ENCODE peak calls at places on chromosomes 6 and 20, in seven cellular contexts. One of them, this sample, is unnamed. For H3K27me3 and H3K4me1, the result is how much of the 10 kb centered on the place peaks cover.

GRCh38 chr6:30129270-30129669 is 6.7 kb upstream of the TRIM40 start:
- DNase-seq in H9: no peak
- DNase-seq in mammary epithelial cell: no peak
- DNase-seq in BE2C: no peak
- DNase-seq in stomach: no peak
- DNase-seq in CD4-positive, alpha-beta memory T cell: no peak
- DNase-seq in uterus: no peak
- DNase-seq in this sample: peak

GRCh38 chr20:53079483-53079810 is 107.3 kb downstream of the TSHZ2 start:
- DNase-seq in H9: no peak
- DNase-seq in uterus: no peak
- DNase-seq in stomach: no peak
- DNase-seq in BE2C: no peak
- DNase-seq in mammary epithelial cell: no peak
- DNase-seq in CD4-positive, alpha-beta memory T cell: no peak
- DNase-seq in this sample: peak

GRCh38 chr6:33211666-33212422 is 3.5 kb downstream of the RING1 start:
- DNase-seq in BE2C: no peak
- DNase-seq in uterus: peak
- DNase-seq in mammary epithelial cell: no peak
- DNase-seq in H9: peak
- DNase-seq in CD4-positive, alpha-beta memory T cell: no peak
- DNase-seq in stomach: no peak
- DNase-seq in this sample: no peak

GRCh38 chr6:21479140-21479539 is 114.4 kb upstream of the SOX4 start:
- DNase-seq in uterus: peak
- DNase-seq in CD4-positive, alpha-beta memory T cell: no peak
- DNase-seq in stomach: no peak
- DNase-seq in BE2C: peak
- DNase-seq in H9: no peak
- DNase-seq in mammary epithelial cell: no peak
- DNase-seq in this sample: peak

GRCh38 chr6:96420294-96420693 is 101.3 kb upstream of the UFL1 start:
- DNase-seq in stomach: no peak
- DNase-seq in mammary epithelial cell: no peak
- DNase-seq in H9: no peak
- DNase-seq in BE2C: no peak
- DNase-seq in uterus: no peak
- DNase-seq in CD4-positive, alpha-beta memory T cell: no peak
- DNase-seq in this sample: no peak

GRCh38 chr20:18719426-18719825 is 94.2 kb upstream of the SCP2D1 start:
- DNase-seq in H9: no peak
- DNase-seq in uterus: no peak
- DNase-seq in mammary epithelial cell: no peak
- DNase-seq in stomach: no peak
- DNase-seq in BE2C: no peak
- DNase-seq in CD4-positive, alpha-beta memory T cell: no peak
- DNase-seq in this sample: no peak

GRCh38 chr6:53741417-53741816 is 53.4 kb upstream of the LRRC1 start:
- DNase-seq in H9: peak
- DNase-seq in mammary epithelial cell: no peak
- DNase-seq in uterus: no peak
- DNase-seq in stomach: no peak
- DNase-seq in CD4-positive, alpha-beta memory T cell: peak
- DNase-seq in BE2C: no peak
- DNase-seq in this sample: no peak

GRCh38 chr20:235891-236290 is 8.8 kb downstream of the DEFB129 start:
- DNase-seq in uterus: no peak
- DNase-seq in CD4-positive, alpha-beta memory T cell: no peak
- DNase-seq in mammary epithelial cell: peak
- DNase-seq in BE2C: no peak
- DNase-seq in stomach: no peak
- DNase-seq in H9: no peak
- DNase-seq in this sample: no peak

GRCh38 chr20:3646067-3646440 is 17.1 kb downstream of the GFRA4 start:
- DNase-seq in uterus: no peak
- DNase-seq in CD4-positive, alpha-beta memory T cell: no peak
- DNase-seq in mammary epithelial cell: no peak
- DNase-seq in BE2C: no peak
- DNase-seq in H9: no peak
- DNase-seq in stomach: no peak
- DNase-seq in this sample: no peak

GRCh38 chr6:119028106-119028505 is 50.4 kb downstream of the FAM184A start:
- DNase-seq in CD4-positive, alpha-beta memory T cell: no peak
- DNase-seq in H9: no peak
- DNase-seq in BE2C: no peak
- DNase-seq in mammary epithelial cell: no peak
- DNase-seq in uterus: no peak
- DNase-seq in stomach: no peak
- DNase-seq in this sample: no peak

GRCh38 chr6:89148016-89148750 is 2.3 kb downstream of the PM20D2 start:
- DNase-seq in CD4-positive, alpha-beta memory T cell: no peak
- DNase-seq in H9: no peak
- DNase-seq in mammary epithelial cell: no peak
- DNase-seq in uterus: no peak
- DNase-seq in BE2C: no peak
- DNase-seq in stomach: no peak
- DNase-seq in this sample: no peak

GRCh38 chr20:62647521-62648317 is 5.4 kb downstream of the SLCO4A1 start:
- DNase-seq in uterus: peak
- DNase-seq in CD4-positive, alpha-beta memory T cell: no peak
- DNase-seq in mammary epithelial cell: no peak
- DNase-seq in stomach: peak
- DNase-seq in BE2C: peak
- DNase-seq in H9: no peak
- DNase-seq in this sample: no peak

GRCh38 chr6:157227202-157228166 is 95.8 kb downstream of the TMEM242 start:
- DNase-seq in CD4-positive, alpha-beta memory T cell: peak
- DNase-seq in uterus: no peak
- DNase-seq in BE2C: no peak
- DNase-seq in H9: no peak
- DNase-seq in stomach: no peak
- DNase-seq in mammary epithelial cell: no peak
- DNase-seq in this sample: no peak

GRCh38 chr20:62003567-62004405 is 61.9 kb downstream of the TAF4 start:
- DNase-seq in mammary epithelial cell: no peak
- DNase-seq in H9: no peak
- DNase-seq in stomach: no peak
- DNase-seq in CD4-positive, alpha-beta memory T cell: no peak
- DNase-seq in BE2C: no peak
- DNase-seq in uterus: no peak
- DNase-seq in this sample: no peak

GRCh38 chr6:88565836-88566235 is 397.6 kb downstream of the RNGTT start:
- DNase-seq in CD4-positive, alpha-beta memory T cell: no peak
- DNase-seq in uterus: no peak
- DNase-seq in mammary epithelial cell: no peak
- DNase-seq in stomach: no peak
- DNase-seq in BE2C: no peak
- DNase-seq in H9: no peak
- DNase-seq in this sample: no peak

GRCh38 chr20:62953839-62954703 is 1.6 kb downstream of the SLC17A9 start:
- DNase-seq in BE2C: peak
- DNase-seq in uterus: peak
- DNase-seq in stomach: peak
- DNase-seq in H9: peak
- DNase-seq in mammary epithelial cell: no peak
- DNase-seq in CD4-positive, alpha-beta memory T cell: peak
- DNase-seq in this sample: peak

GRCh38 chr6:7904654-7905319 is 5.8 kb downstream of the TXNDC5 start:
- DNase-seq in stomach: no peak
- DNase-seq in BE2C: no peak
- DNase-seq in mammary epithelial cell: no peak
- DNase-seq in uterus: no peak
- DNase-seq in CD4-positive, alpha-beta memory T cell: no peak
- DNase-seq in H9: no peak
- DNase-seq in this sample: no peak

GRCh38 chr6:113595921-113596376 is 261.2 kb upstream of the MARCKS start:
- DNase-seq in uterus: peak
- DNase-seq in CD4-positive, alpha-beta memory T cell: no peak
- DNase-seq in mammary epithelial cell: no peak
- DNase-seq in BE2C: no peak
- DNase-seq in stomach: no peak
- DNase-seq in H9: no peak
- DNase-seq in this sample: no peak

GRCh38 chr6:128725271-128726233 is 157.4 kb upstream of the LAMA2 start:
- DNase-seq in stomach: no peak
- DNase-seq in H9: no peak
- DNase-seq in CD4-positive, alpha-beta memory T cell: peak
- DNase-seq in uterus: peak
- DNase-seq in BE2C: peak
- DNase-seq in mammary epithelial cell: no peak
- DNase-seq in this sample: peak

GRCh38 chr20:8402798-8403197 is 270.7 kb downstream of the PLCB1 start:
- DNase-seq in CD4-positive, alpha-beta memory T cell: no peak
- DNase-seq in mammary epithelial cell: no peak
- DNase-seq in uterus: no peak
- DNase-seq in H9: no peak
- DNase-seq in stomach: no peak
- DNase-seq in BE2C: no peak
- DNase-seq in this sample: no peak

GRCh38 chr20:20395856-20396600 is 28.1 kb downstream of the INSM1 start:
- DNase-seq in H9: peak
- DNase-seq in BE2C: no peak
- DNase-seq in CD4-positive, alpha-beta memory T cell: no peak
- DNase-seq in mammary epithelial cell: no peak
- DNase-seq in stomach: no peak
- DNase-seq in uterus: no peak
- DNase-seq in this sample: no peak

GRCh38 chr20:29326376-29327070 is 1930.9 kb upstream of the DEFB115 start:
- DNase-seq in CD4-positive, alpha-beta memory T cell: no peak
- DNase-seq in uterus: no peak
- DNase-seq in H9: no peak
- DNase-seq in mammary epithelial cell: no peak
- DNase-seq in stomach: no peak
- DNase-seq in BE2C: no peak
- DNase-seq in this sample: no peak

GRCh38 chr6:43286995-43287716 is 10.9 kb upstream of the SLC22A7 start:
- DNase-seq in uterus: no peak
- DNase-seq in stomach: no peak
- DNase-seq in CD4-positive, alpha-beta memory T cell: no peak
- DNase-seq in H9: peak
- DNase-seq in BE2C: no peak
- DNase-seq in mammary epithelial cell: no peak
- DNase-seq in this sample: no peak
- H3K27me3 ChIP-seq in uterus: under half
- H3K27me3 ChIP-seq in stomach: half or more
- H3K27me3 ChIP-seq in CD4-positive, alpha-beta memory T cell: under half
- H3K27me3 ChIP-seq in H9: under half
- H3K27me3 ChIP-seq in BE2C: under half
- H3K27me3 ChIP-seq in mammary epithelial cell: under half
- H3K27me3 ChIP-seq in this sample: under half

GRCh38 chr6:159106627-159107241 is 61.9 kb upstream of the TAGAP start:
- DNase-seq in H9: peak
- DNase-seq in BE2C: peak
- DNase-seq in stomach: peak
- DNase-seq in uterus: peak
- DNase-seq in mammary epithelial cell: peak
- DNase-seq in CD4-positive, alpha-beta memory T cell: peak
- DNase-seq in this sample: peak

GRCh38 chr6:159104163-159104885 is 59.5 kb upstream of the TAGAP start:
- DNase-seq in uterus: peak
- DNase-seq in BE2C: peak
- DNase-seq in stomach: peak
- DNase-seq in CD4-positive, alpha-beta memory T cell: peak
- DNase-seq in mammary epithelial cell: peak
- DNase-seq in H9: peak
- DNase-seq in this sample: peak

GRCh38 chr6:159104931-159105330 is 60.1 kb upstream of the TAGAP start:
- DNase-seq in uterus: no peak
- DNase-seq in CD4-positive, alpha-beta memory T cell: no peak
- DNase-seq in stomach: no peak
- DNase-seq in mammary epithelial cell: peak
- DNase-seq in BE2C: no peak
- DNase-seq in H9: no peak
- DNase-seq in this sample: no peak

GRCh38 chr6:159107451-159108260 is 61.5 kb upstream of the FNDC1 start:
- DNase-seq in H9: no peak
- DNase-seq in BE2C: peak
- DNase-seq in uterus: no peak
- DNase-seq in CD4-positive, alpha-beta memory T cell: peak
- DNase-seq in stomach: peak
- DNase-seq in mammary epithelial cell: no peak
- DNase-seq in this sample: peak

GRCh38 chr6:159105716-159106115 is 60.9 kb upstream of the TAGAP start:
- DNase-seq in CD4-positive, alpha-beta memory T cell: no peak
- DNase-seq in mammary epithelial cell: no peak
- DNase-seq in uterus: no peak
- DNase-seq in stomach: no peak
- DNase-seq in H9: no peak
- DNase-seq in BE2C: no peak
- DNase-seq in this sample: no peak
- H3K4me1 ChIP-seq in CD4-positive, alpha-beta memory T cell: half or more
- H3K4me1 ChIP-seq in mammary epithelial cell: under half
- H3K4me1 ChIP-seq in uterus: under half
- H3K4me1 ChIP-seq in stomach: half or more
- H3K4me1 ChIP-seq in H9: under half
- H3K4me1 ChIP-seq in BE2C: under half
- H3K4me1 ChIP-seq in this sample: under half

GRCh38 chr20:57264908-57265648 is 1.4 kb downstream of the BMP7 start:
- DNase-seq in H9: peak
- DNase-seq in CD4-positive, alpha-beta memory T cell: no peak
- DNase-seq in mammary epithelial cell: no peak
- DNase-seq in uterus: no peak
- DNase-seq in stomach: no peak
- DNase-seq in BE2C: no peak
- DNase-seq in this sample: no peak

GRCh38 chr20:57267158-57267821 is 849 bp upstream of the BMP7 start:
- DNase-seq in H9: no peak
- DNase-seq in CD4-positive, alpha-beta memory T cell: no peak
- DNase-seq in stomach: no peak
- DNase-seq in mammary epithelial cell: no peak
- DNase-seq in uterus: no peak
- DNase-seq in BE2C: no peak
- DNase-seq in this sample: no peak

GRCh38 chr20:57266251-57267157 is at the start of gene BMP7:
- DNase-seq in stomach: no peak
- DNase-seq in BE2C: peak
- DNase-seq in mammary epithelial cell: peak
- DNase-seq in CD4-positive, alpha-beta memory T cell: no peak
- DNase-seq in uterus: no peak
- DNase-seq in H9: peak
- DNase-seq in this sample: no peak

GRCh38 chr20:57264151-57264792 is 2.2 kb downstream of the BMP7 start:
- DNase-seq in stomach: peak
- DNase-seq in CD4-positive, alpha-beta memory T cell: no peak
- DNase-seq in uterus: no peak
- DNase-seq in BE2C: no peak
- DNase-seq in mammary epithelial cell: no peak
- DNase-seq in H9: no peak
- DNase-seq in this sample: peak

GRCh38 chr20:57265649-57266250 is 691 bp downstream of the BMP7 start:
- DNase-seq in uterus: no peak
- DNase-seq in mammary epithelial cell: peak
- DNase-seq in BE2C: no peak
- DNase-seq in H9: peak
- DNase-seq in stomach: no peak
- DNase-seq in CD4-positive, alpha-beta memory T cell: no peak
- DNase-seq in this sample: no peak
- H3K27me3 ChIP-seq in uterus: under half
- H3K27me3 ChIP-seq in mammary epithelial cell: under half
- H3K27me3 ChIP-seq in BE2C: half or more
- H3K27me3 ChIP-seq in H9: under half
- H3K27me3 ChIP-seq in stomach: half or more
- H3K27me3 ChIP-seq in CD4-positive, alpha-beta memory T cell: under half
- H3K27me3 ChIP-seq in this sample: under half

GRCh38 chr20:43942213-43942590 is 27.6 kb downstream of the TOX2 start:
- DNase-seq in CD4-positive, alpha-beta memory T cell: no peak
- DNase-seq in mammary epithelial cell: no peak
- DNase-seq in BE2C: no peak
- DNase-seq in H9: no peak
- DNase-seq in stomach: no peak
- DNase-seq in uterus: no peak
- DNase-seq in this sample: no peak
- H3K4me1 ChIP-seq in CD4-positive, alpha-beta memory T cell: half or more
- H3K4me1 ChIP-seq in mammary epithelial cell: half or more
- H3K4me1 ChIP-seq in BE2C: under half
- H3K4me1 ChIP-seq in H9: under half
- H3K4me1 ChIP-seq in stomach: half or more
- H3K4me1 ChIP-seq in uterus: under half
- H3K4me1 ChIP-seq in this sample: under half

This sample was measured in small intestine.